ENCODE peak calls at places on chromosomes 3 and 15, in four cellular contexts. One of them, this sample, is unnamed.

GRCh38 chr15:69999392-70000085 is 98.2 kb downstream of the TLE3 start:
- DNase-seq in nephron progenitor cell: no peak
- DNase-seq in left ventricle myocardium inferior: no peak
- DNase-seq in progenitor cell of endocrine pancreas: no peak
- DNase-seq in this sample: no peak

GRCh38 chr3:147354621-147355020 is 51.7 kb downstream of the ZIC4 start:
- DNase-seq in left ventricle myocardium inferior: no peak
- DNase-seq in nephron progenitor cell: no peak
- DNase-seq in progenitor cell of endocrine pancreas: no peak
- DNase-seq in this sample: no peak

GRCh38 chr3:107752202-107752990 is 229.6 kb downstream of the BBX start:
- DNase-seq in progenitor cell of endocrine pancreas: no peak
- DNase-seq in left ventricle myocardium inferior: no peak
- DNase-seq in nephron progenitor cell: no peak
- DNase-seq in this sample: peak

GRCh38 chr3:70943886-70944285 is 631.4 kb upstream of the MDFIC2 start:
- DNase-seq in progenitor cell of endocrine pancreas: no peak
- DNase-seq in nephron progenitor cell: no peak
- DNase-seq in left ventricle myocardium inferior: no peak
- DNase-seq in this sample: no peak

GRCh38 chr15:90001683-90002427 is 731 bp downstream of the ZNF710 start:
- DNase-seq in left ventricle myocardium inferior: peak
- DNase-seq in progenitor cell of endocrine pancreas: peak
- DNase-seq in nephron progenitor cell: peak
- DNase-seq in this sample: peak

GRCh38 chr3:138461696-138462295 is 27.4 kb downstream of the ESYT3 start:
- DNase-seq in progenitor cell of endocrine pancreas: no peak
- DNase-seq in left ventricle myocardium inferior: no peak
- DNase-seq in nephron progenitor cell: no peak
- DNase-seq in this sample: no peak

GRCh38 chr15:77838595-77838994 is 205.9 kb upstream of the LINGO1 start:
- DNase-seq in progenitor cell of endocrine pancreas: no peak
- DNase-seq in nephron progenitor cell: no peak
- DNase-seq in left ventricle myocardium inferior: no peak
- DNase-seq in this sample: no peak

GRCh38 chr3:31704651-31705179 is 172.0 kb downstream of the STT3B start:
- DNase-seq in left ventricle myocardium inferior: no peak
- DNase-seq in progenitor cell of endocrine pancreas: no peak
- DNase-seq in nephron progenitor cell: no peak
- DNase-seq in this sample: peak

GRCh38 chr3:43692085-43692484 is 1.3 kb downstream of the ABHD5 start:
- DNase-seq in nephron progenitor cell: no peak
- DNase-seq in left ventricle myocardium inferior: no peak
- DNase-seq in progenitor cell of endocrine pancreas: no peak
- DNase-seq in this sample: peak

GRCh38 chr15:45454825-45455224 is 67.7 kb downstream of the SLC30A4 start:
- DNase-seq in progenitor cell of endocrine pancreas: no peak
- DNase-seq in nephron progenitor cell: no peak
- DNase-seq in left ventricle myocardium inferior: peak
- DNase-seq in this sample: peak

GRCh38 chr3:147843331-147843730 is 434.2 kb downstream of the ZIC1 start:
- DNase-seq in progenitor cell of endocrine pancreas: no peak
- DNase-seq in nephron progenitor cell: no peak
- DNase-seq in left ventricle myocardium inferior: no peak
- DNase-seq in this sample: peak

GRCh38 chr3:72247645-72248388 is 462.9 kb upstream of the PROK2 start:
- DNase-seq in left ventricle myocardium inferior: peak
- DNase-seq in nephron progenitor cell: no peak
- DNase-seq in progenitor cell of endocrine pancreas: no peak
- DNase-seq in this sample: no peak

GRCh38 chr3:136476280-136476679 is 226.1 kb downstream of the PCCB start:
- DNase-seq in progenitor cell of endocrine pancreas: no peak
- DNase-seq in left ventricle myocardium inferior: no peak
- DNase-seq in nephron progenitor cell: no peak
- DNase-seq in this sample: no peak

GRCh38 chr15:78811124-78811824 is at the start of gene ADAMTS7:
- DNase-seq in progenitor cell of endocrine pancreas: peak
- DNase-seq in nephron progenitor cell: peak
- DNase-seq in left ventricle myocardium inferior: peak
- DNase-seq in this sample: peak

GRCh38 chr3:101803152-101803782 is 24.3 kb downstream of the NXPE3 start:
- DNase-seq in progenitor cell of endocrine pancreas: no peak
- DNase-seq in left ventricle myocardium inferior: no peak
- DNase-seq in nephron progenitor cell: peak
- DNase-seq in this sample: peak

GRCh38 chr15:43648649-43649429 is at the start of gene CATSPER2:
- DNase-seq in nephron progenitor cell: no peak
- DNase-seq in left ventricle myocardium inferior: no peak
- DNase-seq in progenitor cell of endocrine pancreas: no peak
- DNase-seq in this sample: no peak

GRCh38 chr3:24254649-24255048 is 240.0 kb downstream of the THRB start:
- DNase-seq in left ventricle myocardium inferior: no peak
- DNase-seq in nephron progenitor cell: no peak
- DNase-seq in progenitor cell of endocrine pancreas: no peak
- DNase-seq in this sample: peak

GRCh38 chr3:108552267-108553159 is 36.7 kb downstream of the CIP2A start:
- DNase-seq in left ventricle myocardium inferior: no peak
- DNase-seq in nephron progenitor cell: no peak
- DNase-seq in progenitor cell of endocrine pancreas: no peak
- DNase-seq in this sample: peak

GRCh38 chr3:114506622-114507300 is 212.9 kb downstream of the TIGIT start:
- DNase-seq in left ventricle myocardium inferior: no peak
- DNase-seq in progenitor cell of endocrine pancreas: no peak
- DNase-seq in nephron progenitor cell: no peak
- DNase-seq in this sample: no peak

GRCh38 chr3:133821767-133822638 is 16.4 kb downstream of the SRPRB start:
- DNase-seq in left ventricle myocardium inferior: peak
- DNase-seq in progenitor cell of endocrine pancreas: no peak
- DNase-seq in nephron progenitor cell: no peak
- DNase-seq in this sample: peak

GRCh38 chr3:12454076-12454807 is 30.0 kb upstream of the TSEN2 start:
- DNase-seq in progenitor cell of endocrine pancreas: no peak
- DNase-seq in left ventricle myocardium inferior: no peak
- DNase-seq in nephron progenitor cell: no peak
- DNase-seq in this sample: peak

GRCh38 chr15:77599899-77600298 is 32.8 kb downstream of the LINGO1 start:
- DNase-seq in left ventricle myocardium inferior: peak
- DNase-seq in progenitor cell of endocrine pancreas: no peak
- DNase-seq in nephron progenitor cell: peak
- DNase-seq in this sample: peak

GRCh38 chr3:190432216-190432615 is 17.5 kb downstream of the TMEM207 start:
- DNase-seq in nephron progenitor cell: no peak
- DNase-seq in left ventricle myocardium inferior: no peak
- DNase-seq in progenitor cell of endocrine pancreas: no peak
- DNase-seq in this sample: peak

GRCh38 chr3:10417849-10418248 is 87.5 kb downstream of the ATP2B2 start:
- DNase-seq in progenitor cell of endocrine pancreas: no peak
- DNase-seq in nephron progenitor cell: no peak
- DNase-seq in left ventricle myocardium inferior: no peak
- DNase-seq in this sample: peak

GRCh38 chr3:45499529-45499928 is 95.0 kb upstream of the LIMD1 start:
- DNase-seq in left ventricle myocardium inferior: no peak
- DNase-seq in nephron progenitor cell: no peak
- DNase-seq in progenitor cell of endocrine pancreas: no peak
- DNase-seq in this sample: peak

GRCh38 chr3:73324203-73325155 is 263.0 kb downstream of the EBLN2 start:
- DNase-seq in nephron progenitor cell: peak
- DNase-seq in progenitor cell of endocrine pancreas: no peak
- DNase-seq in left ventricle myocardium inferior: no peak
- DNase-seq in this sample: no peak

GRCh38 chr3:147514366-147514765 is 105.2 kb downstream of the ZIC1 start:
- DNase-seq in left ventricle myocardium inferior: no peak
- DNase-seq in progenitor cell of endocrine pancreas: no peak
- DNase-seq in nephron progenitor cell: no peak
- DNase-seq in this sample: no peak

GRCh38 chr15:77609558-77609957 is 23.2 kb downstream of the LINGO1 start:
- DNase-seq in progenitor cell of endocrine pancreas: no peak
- DNase-seq in nephron progenitor cell: no peak
- DNase-seq in left ventricle myocardium inferior: no peak
- DNase-seq in this sample: no peak

GRCh38 chr3:57757642-57758297 is 1.7 kb downstream of the SLMAP start:
- DNase-seq in left ventricle myocardium inferior: no peak
- DNase-seq in progenitor cell of endocrine pancreas: peak
- DNase-seq in nephron progenitor cell: peak
- DNase-seq in this sample: peak

GRCh38 chr3:8959683-8960082 is 3.6 kb downstream of the RAD18 start:
- DNase-seq in progenitor cell of endocrine pancreas: no peak
- DNase-seq in left ventricle myocardium inferior: no peak
- DNase-seq in nephron progenitor cell: no peak
- DNase-seq in this sample: no peak

GRCh38 chr3:8964436-8965370 is 1.4 kb upstream of the RAD18 start:
- DNase-seq in progenitor cell of endocrine pancreas: no peak
- DNase-seq in nephron progenitor cell: no peak
- DNase-seq in left ventricle myocardium inferior: no peak
- DNase-seq in this sample: peak

GRCh38 chr3:8963137-8963853 is at the start of gene RAD18:
- DNase-seq in progenitor cell of endocrine pancreas: peak
- DNase-seq in left ventricle myocardium inferior: peak
- DNase-seq in nephron progenitor cell: peak
- DNase-seq in this sample: peak

GRCh38 chr3:8966150-8966819 is 3.0 kb upstream of the RAD18 start:
- DNase-seq in nephron progenitor cell: no peak
- DNase-seq in progenitor cell of endocrine pancreas: no peak
- DNase-seq in left ventricle myocardium inferior: no peak
- DNase-seq in this sample: no peak

DNA sequence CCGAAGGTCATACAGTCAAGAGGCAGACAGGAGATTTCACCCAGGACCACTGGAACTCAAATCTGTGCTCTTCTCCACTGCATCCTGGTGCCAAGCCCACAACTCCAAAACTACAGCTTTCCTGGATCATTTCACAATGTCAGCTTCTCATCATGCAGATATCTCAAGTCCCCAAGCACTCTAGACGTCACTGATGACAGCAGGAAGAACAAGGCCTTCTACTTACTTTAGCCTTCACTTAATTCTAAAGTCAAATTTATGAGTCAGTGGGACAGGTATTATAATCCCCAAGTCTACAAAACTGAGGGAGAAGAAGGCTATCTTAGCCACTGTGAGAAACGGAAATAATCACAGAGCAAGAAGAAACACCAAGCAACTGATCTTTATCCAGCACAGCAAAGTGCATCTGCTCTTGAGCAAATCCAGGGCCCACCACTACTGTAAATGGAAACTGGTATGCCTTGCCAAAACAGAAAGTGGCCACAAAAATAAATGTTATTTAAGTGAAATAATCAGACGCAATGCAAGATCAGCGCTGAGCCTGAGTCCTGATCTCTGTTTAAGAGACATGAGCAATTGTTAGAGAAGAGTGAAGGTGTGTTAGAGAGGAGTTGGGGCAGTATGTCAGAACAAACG is 928 bp downstream of the RAD18 start:
- DNase-seq in progenitor cell of endocrine pancreas: no peak
- DNase-seq in left ventricle myocardium inferior: no peak
- DNase-seq in nephron progenitor cell: no peak
- DNase-seq in this sample: no peak
- TF ChIP-seq CTCF in progenitor cell of endocrine pancreas: no peak
- TF ChIP-seq CTCF in left ventricle myocardium inferior: no peak
- TF ChIP-seq CTCF in nephron progenitor cell: no peak
- TF ChIP-seq CTCF in this sample: no peak

DNA sequence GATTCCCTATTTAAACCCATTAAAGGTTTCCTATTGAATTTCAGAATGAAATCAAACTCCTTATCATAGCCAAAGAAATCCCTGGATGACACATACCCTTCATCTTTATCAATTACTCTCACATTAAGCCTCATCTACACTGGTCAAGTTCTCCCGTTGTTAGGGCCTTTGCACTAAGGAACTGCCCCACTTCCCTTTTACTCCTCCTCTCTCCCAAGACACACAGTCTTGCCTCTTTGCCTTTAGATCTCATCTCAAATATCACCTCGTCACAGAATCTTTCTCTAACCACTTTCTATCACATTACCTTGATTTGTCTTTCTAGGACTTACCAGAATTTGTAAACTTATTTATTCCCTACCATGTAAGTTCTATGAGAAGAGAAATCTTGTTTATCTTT is 117.6 kb downstream of the TMCC1 start:
- DNase-seq in left ventricle myocardium inferior: no peak
- DNase-seq in nephron progenitor cell: no peak
- DNase-seq in progenitor cell of endocrine pancreas: no peak
- DNase-seq in this sample: no peak
- TF ChIP-seq CTCF in left ventricle myocardium inferior: no peak
- TF ChIP-seq CTCF in nephron progenitor cell: no peak
- TF ChIP-seq CTCF in progenitor cell of endocrine pancreas: no peak
- TF ChIP-seq CTCF in this sample: no peak

GRCh38 chr3:120348065-120348980 is 831 bp downstream of the LRRC58 start:
- DNase-seq in progenitor cell of endocrine pancreas: no peak
- DNase-seq in nephron progenitor cell: no peak
- DNase-seq in left ventricle myocardium inferior: no peak
- DNase-seq in this sample: no peak

GRCh38 chr3:120352017-120352416 is 2.9 kb upstream of the LRRC58 start:
- DNase-seq in left ventricle myocardium inferior: no peak
- DNase-seq in nephron progenitor cell: no peak
- DNase-seq in progenitor cell of endocrine pancreas: no peak
- DNase-seq in this sample: no peak

GRCh38 chr3:120349819-120350125 is 618 bp upstream of the LRRC58 start:
- DNase-seq in left ventricle myocardium inferior: no peak
- DNase-seq in nephron progenitor cell: no peak
- DNase-seq in progenitor cell of endocrine pancreas: no peak
- DNase-seq in this sample: no peak

GRCh38 chr3:120350431-120350941 is 1.3 kb upstream of the LRRC58 start:
- DNase-seq in left ventricle myocardium inferior: no peak
- DNase-seq in progenitor cell of endocrine pancreas: no peak
- DNase-seq in nephron progenitor cell: no peak
- DNase-seq in this sample: peak

DNA sequence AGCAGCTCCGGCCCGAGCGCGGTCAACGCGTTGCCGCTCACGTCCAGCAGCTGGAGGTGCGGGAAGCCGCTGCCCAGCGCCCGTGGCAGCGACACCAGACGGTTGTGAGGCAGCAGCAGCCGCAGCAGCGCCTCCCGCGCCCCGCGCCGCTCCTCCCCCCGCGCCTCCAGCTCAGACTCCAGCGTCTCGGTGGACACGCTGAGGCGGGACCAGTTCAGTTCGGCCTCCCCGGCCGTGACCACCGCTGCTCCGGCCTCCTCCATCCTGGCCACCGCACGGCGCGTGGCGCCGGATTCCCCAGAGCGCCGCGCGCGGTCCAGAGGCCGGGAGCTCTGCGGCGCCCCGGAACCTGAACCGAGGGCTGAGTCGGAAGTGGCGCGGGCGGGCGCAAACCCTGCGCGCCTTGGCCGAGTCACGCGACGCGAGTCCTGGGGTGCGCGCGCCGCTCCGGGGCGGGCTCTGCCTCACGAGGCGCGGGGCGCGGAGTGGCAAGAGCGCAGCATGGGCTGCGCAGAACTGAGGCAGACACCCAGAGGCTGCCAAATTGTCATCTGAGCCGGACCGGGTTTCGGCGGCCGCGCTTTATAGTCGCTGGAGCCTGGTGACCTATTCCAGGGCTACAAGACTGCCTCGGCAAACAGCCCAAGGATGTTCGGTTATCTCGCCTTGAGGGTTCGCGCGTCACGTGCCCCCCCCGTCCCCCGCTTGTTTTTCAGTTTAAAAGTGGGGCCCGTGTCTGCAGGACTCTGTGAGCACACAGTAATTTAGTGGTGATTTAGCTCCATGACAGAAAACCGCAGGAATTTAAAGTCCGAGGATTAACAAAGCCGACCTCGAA is at the start of gene LRRC58:
- DNase-seq in left ventricle myocardium inferior: peak
- DNase-seq in progenitor cell of endocrine pancreas: peak
- DNase-seq in nephron progenitor cell: peak
- DNase-seq in this sample: peak
- TF ChIP-seq CTCF in left ventricle myocardium inferior: peak
- TF ChIP-seq CTCF in progenitor cell of endocrine pancreas: peak
- TF ChIP-seq CTCF in nephron progenitor cell: no peak
- TF ChIP-seq CTCF in this sample: peak

GRCh38 chr3:51684971-51685751 is 14.1 kb downstream of the TEX264 start:
- DNase-seq in left ventricle myocardium inferior: no peak
- DNase-seq in progenitor cell of endocrine pancreas: no peak
- DNase-seq in nephron progenitor cell: no peak
- DNase-seq in this sample: no peak
- TF ChIP-seq CTCF in left ventricle myocardium inferior: peak
- TF ChIP-seq CTCF in progenitor cell of endocrine pancreas: no peak
- TF ChIP-seq CTCF in nephron progenitor cell: no peak
- TF ChIP-seq CTCF in this sample: no peak